ENCODE peak calls at places on chromosomes 6 and 20, in five cellular contexts. One of them, this sample, is unnamed.

GRCh38 chr20:46681032-46681854 is 8.0 kb downstream of the TP53RK start:
- DNase-seq in cardiac fibroblast: peak
- DNase-seq in adrenal gland: peak
- DNase-seq in right lobe of liver: no peak
- DNase-seq in A549: peak
- DNase-seq in this sample: peak

GRCh38 chr20:20547221-20547875 is 165.1 kb downstream of the RALGAPA2 start:
- DNase-seq in cardiac fibroblast: no peak
- DNase-seq in adrenal gland: no peak
- DNase-seq in right lobe of liver: no peak
- DNase-seq in A549: no peak
- DNase-seq in this sample: no peak

GRCh38 chr6:11618533-11618932 is 81.0 kb downstream of the TMEM170B start:
- DNase-seq in cardiac fibroblast: no peak
- DNase-seq in adrenal gland: no peak
- DNase-seq in right lobe of liver: no peak
- DNase-seq in A549: peak
- DNase-seq in this sample: no peak

GRCh38 chr6:89475634-89476033 is 42.7 kb downstream of the ANKRD6 start:
- DNase-seq in cardiac fibroblast: peak
- DNase-seq in adrenal gland: no peak
- DNase-seq in right lobe of liver: no peak
- DNase-seq in A549: no peak
- DNase-seq in this sample: no peak

GRCh38 chr6:166691199-166691598 is 64.1 kb upstream of the RPS6KA2 start:
- DNase-seq in cardiac fibroblast: peak
- DNase-seq in adrenal gland: peak
- DNase-seq in right lobe of liver: no peak
- DNase-seq in A549: no peak
- DNase-seq in this sample: no peak

GRCh38 chr6:148758492-148758891 is 11.7 kb downstream of the UST start:
- DNase-seq in cardiac fibroblast: peak
- DNase-seq in adrenal gland: peak
- DNase-seq in right lobe of liver: no peak
- DNase-seq in A549: no peak
- DNase-seq in this sample: peak

GRCh38 chr6:1029196-1029595 is 282.7 kb upstream of the FOXQ1 start:
- DNase-seq in cardiac fibroblast: no peak
- DNase-seq in adrenal gland: no peak
- DNase-seq in right lobe of liver: no peak
- DNase-seq in A549: no peak
- DNase-seq in this sample: no peak

GRCh38 chr20:32909896-32910571 is 51.3 kb downstream of the EFCAB8 start:
- DNase-seq in cardiac fibroblast: no peak
- DNase-seq in adrenal gland: no peak
- DNase-seq in right lobe of liver: no peak
- DNase-seq in A549: no peak
- DNase-seq in this sample: no peak

GRCh38 chr6:33967966-33968724 is 164.3 kb upstream of the MLN start:
- DNase-seq in cardiac fibroblast: no peak
- DNase-seq in adrenal gland: no peak
- DNase-seq in right lobe of liver: no peak
- DNase-seq in A549: peak
- DNase-seq in this sample: no peak

GRCh38 chr6:157021267-157022021 is 244.3 kb downstream of the ARID1B start:
- DNase-seq in cardiac fibroblast: peak
- DNase-seq in adrenal gland: peak
- DNase-seq in right lobe of liver: peak
- DNase-seq in A549: peak
- DNase-seq in this sample: peak

GRCh38 chr20:25279403-25279802 is 31.5 kb downstream of the PYGB start:
- DNase-seq in cardiac fibroblast: no peak
- DNase-seq in adrenal gland: peak
- DNase-seq in right lobe of liver: no peak
- DNase-seq in A549: no peak
- DNase-seq in this sample: no peak

GRCh38 chr6:5036309-5036708 is 32.5 kb upstream of the RPP40 start:
- DNase-seq in cardiac fibroblast: peak
- DNase-seq in adrenal gland: peak
- DNase-seq in right lobe of liver: no peak
- DNase-seq in A549: peak
- DNase-seq in this sample: no peak

GRCh38 chr6:80528115-80528514 is 421.6 kb downstream of the BCKDHB start:
- DNase-seq in cardiac fibroblast: peak
- DNase-seq in adrenal gland: no peak
- DNase-seq in right lobe of liver: no peak
- DNase-seq in A549: no peak
- DNase-seq in this sample: no peak

GRCh38 chr6:135423649-135424128 is 73.9 kb downstream of the AHI1 start:
- DNase-seq in cardiac fibroblast: peak
- DNase-seq in adrenal gland: no peak
- DNase-seq in right lobe of liver: no peak
- DNase-seq in A549: peak
- DNase-seq in this sample: peak

GRCh38 chr20:41119593-41120561 is 17.5 kb upstream of the PLCG1 start:
- DNase-seq in cardiac fibroblast: no peak
- DNase-seq in adrenal gland: no peak
- DNase-seq in right lobe of liver: no peak
- DNase-seq in A549: no peak
- DNase-seq in this sample: no peak

GRCh38 chr20:61812121-61812520 is 253.6 kb downstream of the TAF4 start:
- DNase-seq in cardiac fibroblast: no peak
- DNase-seq in adrenal gland: no peak
- DNase-seq in right lobe of liver: peak
- DNase-seq in A549: no peak
- DNase-seq in this sample: no peak

GRCh38 chr6:134835998-134836397 is 113.9 kb downstream of the ALDH8A1 start:
- DNase-seq in cardiac fibroblast: peak
- DNase-seq in adrenal gland: no peak
- DNase-seq in right lobe of liver: no peak
- DNase-seq in A549: no peak
- DNase-seq in this sample: no peak

GRCh38 chr6:14645221-14645620 is 527.6 kb downstream of the CD83 start:
- DNase-seq in cardiac fibroblast: no peak
- DNase-seq in adrenal gland: no peak
- DNase-seq in right lobe of liver: no peak
- DNase-seq in A549: no peak
- DNase-seq in this sample: no peak

GRCh38 chr6:47595785-47596184 is 102.6 kb upstream of the ADGRF4 start:
- DNase-seq in cardiac fibroblast: no peak
- DNase-seq in adrenal gland: no peak
- DNase-seq in right lobe of liver: no peak
- DNase-seq in A549: no peak
- DNase-seq in this sample: no peak

GRCh38 chr6:166007349-166008263 is 160.0 kb downstream of the TBXT start:
- DNase-seq in cardiac fibroblast: peak
- DNase-seq in adrenal gland: peak
- DNase-seq in right lobe of liver: no peak
- DNase-seq in A549: peak
- DNase-seq in this sample: no peak

DNA sequence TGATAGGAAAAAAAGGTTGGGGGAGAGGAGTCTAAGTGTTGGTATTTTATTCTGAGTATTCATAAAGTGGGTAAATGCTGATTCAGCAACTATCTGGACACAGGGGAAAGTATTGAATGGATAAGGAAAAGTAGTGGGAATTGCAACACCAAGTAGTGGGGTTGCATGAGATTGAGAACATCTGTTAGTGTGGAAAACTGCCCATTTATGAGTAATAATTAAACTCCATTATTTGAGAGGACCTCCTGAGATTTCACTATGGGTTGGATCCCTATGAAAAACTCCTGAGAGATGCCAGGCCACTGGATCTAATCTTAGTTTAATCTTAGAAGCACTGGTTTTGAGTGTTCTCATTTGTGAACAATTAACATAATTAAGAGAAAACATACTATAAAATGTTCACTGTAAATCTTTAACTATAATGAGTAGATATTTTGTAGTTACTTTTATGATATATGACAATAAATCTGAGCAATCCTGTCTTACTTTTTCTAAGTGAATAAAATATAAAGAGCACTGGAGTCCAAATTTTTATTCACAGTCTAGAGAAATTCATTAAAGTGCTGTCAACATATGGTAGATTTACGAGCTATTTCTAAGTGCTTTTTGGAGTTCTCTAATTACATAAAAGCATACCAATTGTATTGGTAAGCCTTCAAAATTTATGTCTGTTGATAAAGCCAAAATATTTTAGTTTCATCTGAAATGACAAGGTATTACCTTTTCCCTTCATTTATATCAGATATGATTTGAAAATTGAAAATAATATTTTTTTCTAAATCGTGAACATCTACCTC is 75.6 kb downstream of the MAN1A1 start:
- DNase-seq in cardiac fibroblast: peak
- DNase-seq in adrenal gland: no peak
- DNase-seq in right lobe of liver: no peak
- DNase-seq in A549: no peak
- DNase-seq in this sample: no peak
- H3K4me3 ChIP-seq in cardiac fibroblast: no peak
- H3K4me3 ChIP-seq in adrenal gland: no peak
- H3K4me3 ChIP-seq in right lobe of liver: no peak
- H3K4me3 ChIP-seq in A549: no peak
- H3K4me3 ChIP-seq in this sample: no peak

GRCh38 chr6:142886431-142887170 is 58.4 kb downstream of the HIVEP2 start:
- DNase-seq in cardiac fibroblast: peak
- DNase-seq in adrenal gland: no peak
- DNase-seq in right lobe of liver: no peak
- DNase-seq in A549: peak
- DNase-seq in this sample: peak
- TF ChIP-seq CTCF in cardiac fibroblast: peak
- TF ChIP-seq CTCF in adrenal gland: no peak
- TF ChIP-seq CTCF in right lobe of liver: peak
- TF ChIP-seq CTCF in A549: peak
- TF ChIP-seq CTCF in this sample: peak

GRCh38 chr6:105650367-105650766 is 247.5 kb upstream of the PREP start:
- DNase-seq in cardiac fibroblast: no peak
- DNase-seq in adrenal gland: no peak
- DNase-seq in right lobe of liver: no peak
- DNase-seq in A549: no peak
- DNase-seq in this sample: no peak

GRCh38 chr6:105651969-105652368 is 249.1 kb upstream of the PREP start:
- DNase-seq in cardiac fibroblast: no peak
- DNase-seq in adrenal gland: no peak
- DNase-seq in right lobe of liver: no peak
- DNase-seq in A549: no peak
- DNase-seq in this sample: no peak

GRCh38 chr6:105648276-105648675 is 245.4 kb upstream of the PREP start:
- DNase-seq in cardiac fibroblast: no peak
- DNase-seq in adrenal gland: no peak
- DNase-seq in right lobe of liver: no peak
- DNase-seq in A549: no peak
- DNase-seq in this sample: no peak

GRCh38 chr6:105646391-105646867 is 243.5 kb upstream of the PREP start:
- DNase-seq in cardiac fibroblast: no peak
- DNase-seq in adrenal gland: no peak
- DNase-seq in right lobe of liver: no peak
- DNase-seq in A549: no peak
- DNase-seq in this sample: peak

DNA sequence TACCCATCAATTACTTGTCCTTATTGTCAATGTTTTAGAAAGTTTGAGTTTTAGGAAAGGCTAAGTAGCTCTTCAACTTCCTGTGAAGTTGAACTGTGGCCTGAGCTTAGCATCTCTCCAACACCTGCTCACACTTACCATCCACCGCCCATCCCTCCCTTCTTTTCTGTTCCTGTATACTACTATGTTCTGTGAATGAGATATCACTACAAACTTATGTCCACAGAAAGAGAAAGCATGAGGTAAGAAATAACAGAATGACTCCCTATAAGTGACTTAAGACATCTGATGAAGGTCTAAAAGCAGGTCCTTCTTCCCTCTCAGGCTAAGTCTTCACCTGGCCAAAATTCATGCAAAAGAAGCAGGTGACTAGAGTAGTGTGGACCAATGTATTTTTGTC is 246.3 kb upstream of the PREP start:
- DNase-seq in cardiac fibroblast: no peak
- DNase-seq in adrenal gland: no peak
- DNase-seq in right lobe of liver: no peak
- DNase-seq in A549: no peak
- DNase-seq in this sample: peak
- H3K4me3 ChIP-seq in cardiac fibroblast: no peak
- H3K4me3 ChIP-seq in adrenal gland: no peak
- H3K4me3 ChIP-seq in right lobe of liver: no peak
- H3K4me3 ChIP-seq in A549: no peak
- H3K4me3 ChIP-seq in this sample: no peak

GRCh38 chr6:107490568-107491058 is 696 bp downstream of the SOBP start:
- DNase-seq in cardiac fibroblast: no peak
- DNase-seq in adrenal gland: peak
- DNase-seq in right lobe of liver: no peak
- DNase-seq in A549: no peak
- DNase-seq in this sample: no peak
- TF ChIP-seq CTCF in cardiac fibroblast: no peak
- TF ChIP-seq CTCF in adrenal gland: no peak
- TF ChIP-seq CTCF in right lobe of liver: no peak
- TF ChIP-seq CTCF in A549: no peak
- TF ChIP-seq CTCF in this sample: no peak

DNA sequence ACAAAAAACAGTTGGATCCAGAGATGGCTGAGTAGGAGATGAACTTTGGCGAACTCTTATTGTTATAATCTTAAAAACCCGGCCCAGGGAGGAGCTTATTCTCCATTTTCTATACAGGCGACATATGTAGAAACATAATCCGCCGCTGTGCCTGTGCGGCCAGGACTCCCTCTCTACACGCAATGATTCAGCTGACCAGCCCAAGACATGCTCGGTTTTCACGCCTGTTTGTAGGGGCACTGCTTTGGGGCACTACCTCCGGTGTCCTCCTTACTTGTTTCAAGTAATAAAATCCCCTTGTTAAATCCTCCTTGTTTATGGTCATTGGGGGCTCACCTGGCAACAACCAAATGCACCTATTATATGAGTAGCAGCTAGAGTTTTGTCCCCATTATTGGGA is 89.9 kb downstream of the SEL1L2 start:
- DNase-seq in cardiac fibroblast: no peak
- DNase-seq in adrenal gland: no peak
- DNase-seq in right lobe of liver: no peak
- DNase-seq in A549: no peak
- DNase-seq in this sample: no peak
- H3K4me3 ChIP-seq in cardiac fibroblast: no peak
- H3K4me3 ChIP-seq in adrenal gland: no peak
- H3K4me3 ChIP-seq in right lobe of liver: no peak
- H3K4me3 ChIP-seq in A549: no peak
- H3K4me3 ChIP-seq in this sample: no peak

GRCh38 chr6:77124604-77125003 is 338.7 kb downstream of the HTR1B start:
- DNase-seq in cardiac fibroblast: no peak
- DNase-seq in adrenal gland: no peak
- DNase-seq in right lobe of liver: no peak
- DNase-seq in A549: no peak
- DNase-seq in this sample: no peak
- TF ChIP-seq CTCF in cardiac fibroblast: no peak
- TF ChIP-seq CTCF in adrenal gland: no peak
- TF ChIP-seq CTCF in right lobe of liver: peak
- TF ChIP-seq CTCF in A549: no peak
- TF ChIP-seq CTCF in this sample: no peak